ENCODE peak calls at places on chromosome 13, in ten cellular contexts. K, J, E, S, Z, R, B, A, Y and O are unnamed samples.

GRCh38 chr13:66546534-66547379 is 683.4 kb downstream of the PCDH9 start:
- DNase-seq in K (no peak), J (no peak), E (no peak), S (no peak), Z (no peak), R (no peak), B (no peak), A (peak; percentile 24), Y (peak; percentile 60), O (no peak)

GRCh38 chr13:102584423-102584822 is 12.4 kb upstream of the TPP2 start:
- DNase-seq in K (no peak), J (no peak), E (no peak), S (no peak), Z (no peak), R (no peak), B (no peak), A (no peak), Y (no peak), O (no peak)

GRCh38 chr13:46552302-46552680 is 679 bp upstream of the LRCH1 start:
- DNase-seq in K (no peak), J (no peak), E (no peak), S (no peak), Z (no peak), R (no peak), B (no peak), A (no peak), Y (no peak), O (no peak)

GRCh38 chr13:75783906-75784485 is 147.9 kb downstream of the LMO7 start:
- DNase-seq in K (no peak), J (no peak), E (no peak), S (no peak), Z (no peak), R (no peak), B (no peak), A (no peak), Y (no peak), O (no peak)

GRCh38 chr13:24263652-24264051 is 45.7 kb upstream of the C1QTNF9 start:
- DNase-seq in K (no peak), J (no peak), E (no peak), S (no peak), Z (no peak), R (no peak), B (no peak), A (no peak), Y (peak; percentile 69), O (no peak)

GRCh38 chr13:79585033-79585432 is 104.1 kb downstream of the NDFIP2 start:
- DNase-seq in K (no peak), J (no peak), E (no peak), S (no peak), Z (no peak), R (no peak), B (no peak), A (no peak), Y (peak; percentile 7), O (no peak)

GRCh38 chr13:98570929-98571372 is 6.0 kb downstream of the STK24 start:
- DNase-seq in K (no peak), J (peak; percentile 83), E (no peak), S (no peak), Z (peak; percentile 49), R (no peak), B (peak; percentile 34), A (peak; percentile 64), Y (peak; percentile 45), O (no peak)

GRCh38 chr13:28582892-28583240 is 76.1 kb upstream of the POMP start:
- DNase-seq in K (no peak), J (no peak), E (no peak), S (no peak), Z (no peak), R (no peak), B (no peak), A (no peak), Y (no peak), O (no peak)

GRCh38 chr13:25095862-25096453 is at the start of gene PABPC3:
- DNase-seq in K (no peak), J (no peak), E (no peak), S (no peak), Z (no peak), R (no peak), B (no peak), A (no peak), Y (no peak), O (peak; percentile 33)

GRCh38 chr13:104920091-104920490 is 1615.4 kb downstream of the EFNB2 start:
- DNase-seq in K (no peak), J (no peak), E (no peak), S (no peak), Z (no peak), R (no peak), B (no peak), A (no peak), Y (no peak), O (no peak)

GRCh38 chr13:32829676-32830091 is 186.5 kb upstream of the KL start:
- DNase-seq in K (peak; percentile 12), J (peak; percentile 40), E (no peak), S (no peak), Z (peak; percentile 54), R (no peak), B (no peak), A (peak; percentile 94), Y (peak; percentile 79), O (peak; percentile 20)

GRCh38 chr13:84959818-84960217 is 839.4 kb downstream of the SLITRK6 start:
- DNase-seq in K (no peak), J (no peak), E (no peak), S (no peak), Z (no peak), R (no peak), B (no peak), A (no peak), Y (no peak), O (no peak)

GRCh38 chr13:51502206-51502651 is 49.4 kb upstream of the INTS6 start:
- DNase-seq in K (no peak), J (no peak), E (no peak), S (no peak), Z (no peak), R (no peak), B (no peak), A (no peak), Y (peak; percentile 58), O (no peak)

GRCh38 chr13:110265682-110266430 is 41.1 kb downstream of the COL4A1 start:
- DNase-seq in K (no peak), J (no peak), E (peak; percentile 62), S (no peak), Z (no peak), R (no peak), B (no peak), A (no peak), Y (peak; percentile 52), O (no peak)
- H3K4me1 ChIP-seq in K (peaks cover 15% of the 10 kb centered on the region), J (no peaks in the 10 kb centered on the region), E (peaks cover 90% of the 10 kb centered on the region), S (no peaks in the 10 kb centered on the region), Z (peaks cover 23% of the 10 kb centered on the region), R (no peaks in the 10 kb centered on the region), B (peaks cover 14% of the 10 kb centered on the region), A (peaks cover 38% of the 10 kb centered on the region), Y (peaks cover 36% of the 10 kb centered on the region), O (peaks cover 2% of the 10 kb centered on the region)

GRCh38 chr13:57583529-57583928 is 48.0 kb upstream of the PCDH17 start:
- DNase-seq in K (no peak), J (no peak), E (no peak), S (no peak), Z (no peak), R (no peak), B (no peak), A (no peak), Y (no peak), O (no peak)

DNA sequence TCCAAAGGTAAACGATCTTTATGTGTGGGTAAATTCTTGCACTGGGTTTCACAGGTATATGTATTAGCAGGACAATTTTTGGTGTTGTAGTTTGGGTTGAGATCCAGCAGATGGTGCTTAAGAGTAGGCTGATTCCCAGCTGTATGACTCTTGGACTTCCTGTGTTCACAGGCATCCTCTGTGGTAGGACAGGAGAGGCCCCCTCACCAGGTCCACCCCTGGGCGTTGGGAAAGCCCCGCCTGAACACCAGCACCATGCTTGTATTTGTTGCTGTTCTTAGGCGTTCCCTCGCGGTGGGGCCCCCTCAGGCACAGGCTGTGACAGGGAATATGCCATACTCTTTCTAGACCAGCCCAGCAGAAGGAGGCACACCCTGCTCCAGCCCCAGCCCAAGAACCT is 49.5 kb upstream of the PCDH17 start:
- DNase-seq in K (no peak), J (no peak), E (no peak), S (no peak), Z (no peak), R (no peak), B (no peak), A (no peak), Y (no peak), O (no peak)
- TF ChIP-seq CTCF in K (no peak), J (no peak), E (no peak), S (no peak), Z (no peak), R (no peak), B (no peak), A (no peak), Y (no peak), O (no peak)

DNA sequence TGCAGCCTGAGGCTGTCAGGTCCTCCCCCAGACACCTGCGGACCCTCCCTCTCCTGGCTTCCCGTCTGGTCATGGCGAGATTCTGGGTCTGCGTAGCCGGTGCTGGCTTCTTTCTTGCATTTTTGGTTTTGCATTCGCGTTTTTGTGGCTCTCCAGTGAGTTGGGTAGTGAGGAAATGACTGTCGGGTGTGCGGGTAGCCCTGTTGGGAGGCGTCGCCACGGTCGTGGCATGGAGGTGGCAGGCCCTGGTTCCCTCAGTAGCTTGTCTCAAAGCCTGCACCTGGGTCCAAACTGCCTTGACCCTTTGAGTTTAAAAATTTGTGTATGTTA is 278 bp downstream of the NHLRC3 start:
- DNase-seq in K (no peak), J (no peak), E (no peak), S (no peak), Z (no peak), R (peak; percentile 19), B (peak; percentile 17), A (peak; percentile 23), Y (no peak), O (no peak)
- H3K4me1 ChIP-seq in K (peaks cover 14% of the 10 kb centered on the region), J (no peaks in the 10 kb centered on the region), E (peaks cover 9% of the 10 kb centered on the region), S (no peaks in the 10 kb centered on the region), Z (peaks cover 13% of the 10 kb centered on the region), R (peaks cover 30% of the 10 kb centered on the region), B (peaks cover 40% of the 10 kb centered on the region), A (peaks cover 8% of the 10 kb centered on the region), Y (no peaks in the 10 kb centered on the region), O (peaks cover 25% of the 10 kb centered on the region)

GRCh38 chr13:110136660-110137585 is 170.0 kb downstream of the COL4A1 start:
- DNase-seq in K (no peak), J (no peak), E (no peak), S (no peak), Z (no peak), R (no peak), B (no peak), A (no peak), Y (no peak), O (peak; percentile 29)

GRCh38 chr13:110135977-110136597 is 170.9 kb downstream of the COL4A1 start:
- DNase-seq in K (no peak), J (no peak), E (no peak), S (no peak), Z (no peak), R (no peak), B (no peak), A (no peak), Y (no peak), O (no peak)

GRCh38 chr13:110138700-110139036 is 168.3 kb downstream of the COL4A1 start:
- DNase-seq in K (peak; percentile 21), J (no peak), E (no peak), S (no peak), Z (no peak), R (no peak), B (no peak), A (no peak), Y (no peak), O (no peak)

GRCh38 chr13:110138009-110138699 is 168.8 kb downstream of the COL4A1 start:
- DNase-seq in K (peak; percentile 57), J (peak; percentile 36), E (peak; percentile 56), S (no peak), Z (peak; percentile 81), R (peak; percentile 2), B (peak; percentile 78), A (no peak), Y (peak; percentile 82), O (peak; percentile 61)

GRCh38 chr13:110137677-110138008 is 169.3 kb downstream of the COL4A1 start:
- DNase-seq in K (peak; percentile 56), J (peak; percentile 35), E (peak; percentile 71), S (no peak), Z (peak; percentile 75), R (no peak), B (peak; percentile 72), A (no peak), Y (no peak), O (peak; percentile 52)
- TF ChIP-seq CTCF in K (peak; percentile 51), J (peak; percentile 15), E (peak; percentile 63), S (peak; percentile 17), Z (peak; percentile 51), R (no peak), B (peak; percentile 47), A (peak; percentile 45), Y (no peak), O (peak; percentile 9)